ENCODE peak calls at places on chromosomes 5 and 9, in six cellular contexts. S, A, C, H, T and X are unnamed samples.

GRCh38 chr5:120817044-120817985 is 353.2 kb downstream of the PRR16 start:
- DNase-seq in S (no peak), H (no peak), T (peak; percentile 21), C (no peak), A (no peak), X (peak; percentile 8)

GRCh38 chr5:32232441-32233219 is 58.5 kb upstream of the GOLPH3 start:
- DNase-seq in H (peak; percentile 64), C (peak; percentile 68), T (peak; percentile 81), A (no peak), S (peak; percentile 43), X (peak; percentile 20)

GRCh38 chr5:139638090-139638735 is 9.9 kb upstream of the CXXC5 start:
- DNase-seq in S (no peak), C (peak; percentile 86), H (no peak), A (no peak), T (peak; percentile 74), X (peak; percentile 64)

GRCh38 chr5:66518753-66519152 is 77.4 kb upstream of the MAST4 start:
- DNase-seq in S (no peak), H (no peak), C (no peak), A (no peak), T (peak; percentile 4), X (no peak)

GRCh38 chr9:7298123-7298522 is 501.5 kb downstream of the DMAC1 start:
- DNase-seq in S (no peak), C (no peak), A (no peak), H (no peak), T (no peak), X (no peak)

GRCh38 chr5:158388018-158388417 is 529.1 kb upstream of the CLINT1 start:
- DNase-seq in C (no peak), A (no peak), T (no peak), S (no peak), H (no peak), X (no peak)

GRCh38 chr5:10166392-10166791 is 83.3 kb downstream of the ATPSCKMT start:
- DNase-seq in C (no peak), A (no peak), S (no peak), T (no peak), H (no peak), X (no peak)

GRCh38 chr5:22514231-22514630 is 338.9 kb downstream of the CDH12 start:
- DNase-seq in T (no peak), C (no peak), H (no peak), A (no peak), S (no peak), X (no peak)

GRCh38 chr9:135521608-135522095 is 412 bp downstream of the LCN1 start:
- DNase-seq in S (no peak), T (no peak), H (no peak), A (no peak), C (no peak), X (no peak)

GRCh38 chr5:148027505-148027904 is 36.3 kb upstream of the SPINK5 start:
- DNase-seq in H (no peak), A (no peak), S (no peak), C (no peak), T (no peak), X (no peak)

GRCh38 chr5:125042243-125042887 is 295.9 kb upstream of the ZNF608 start:
- DNase-seq in H (no peak), T (peak; percentile 83), S (no peak), C (no peak), A (peak; percentile 71), X (peak; percentile 35)

GRCh38 chr9:126860757-126861466 is 473 bp downstream of the ZBTB34 start:
- DNase-seq in S (no peak), A (no peak), H (no peak), T (no peak), C (peak; percentile 34), X (no peak)

GRCh38 chr5:118139361-118139760 is 849.0 kb downstream of the DTWD2 start:
- DNase-seq in H (no peak), T (no peak), C (no peak), S (no peak), A (no peak), X (no peak)

GRCh38 chr9:124852829-124853531 is at the start of gene WDR38:
- DNase-seq in H (peak; percentile 77), C (peak; percentile 83), T (peak; percentile 62), A (no peak), S (no peak), X (no peak)

GRCh38 chr5:37533851-37534250 is 154.7 kb downstream of the WDR70 start:
- DNase-seq in S (no peak), T (peak; percentile 40), H (no peak), A (no peak), C (no peak), X (no peak)

GRCh38 chr9:4030751-4031150 is 269.1 kb downstream of the GLIS3 start:
- DNase-seq in H (peak; percentile 15), T (no peak), A (no peak), S (no peak), C (no peak), X (no peak)

GRCh38 chr9:104864675-104865104 is 63.3 kb downstream of the ABCA1 start:
- DNase-seq in A (peak; percentile 86), T (peak; percentile 87), H (no peak), C (no peak), S (no peak), X (peak; percentile 69)

GRCh38 chr9:23543420-23543819 is 282.6 kb downstream of the ELAVL2 start:
- DNase-seq in C (no peak), H (no peak), A (no peak), S (no peak), T (no peak), X (no peak)

GRCh38 chr5:34051374-34051980 is 8.5 kb upstream of the C1QTNF3 start:
- DNase-seq in C (no peak), T (peak; percentile 49), H (no peak), S (no peak), A (no peak), X (no peak)

GRCh38 chr5:147539053-147539452 is 29.2 kb upstream of the DPYSL3 start:
- DNase-seq in S (no peak), C (no peak), H (no peak), T (no peak), A (no peak), X (no peak)

GRCh38 chr5:31502506-31502905 is 29.4 kb downstream of the DROSHA start:
- DNase-seq in H (no peak), A (no peak), S (no peak), C (no peak), T (peak; percentile 6), X (no peak)

GRCh38 chr9:120327322-120327721 is 252.6 kb downstream of the CDK5RAP2 start:
- DNase-seq in S (no peak), A (no peak), C (no peak), T (no peak), H (no peak), X (no peak)

DNA sequence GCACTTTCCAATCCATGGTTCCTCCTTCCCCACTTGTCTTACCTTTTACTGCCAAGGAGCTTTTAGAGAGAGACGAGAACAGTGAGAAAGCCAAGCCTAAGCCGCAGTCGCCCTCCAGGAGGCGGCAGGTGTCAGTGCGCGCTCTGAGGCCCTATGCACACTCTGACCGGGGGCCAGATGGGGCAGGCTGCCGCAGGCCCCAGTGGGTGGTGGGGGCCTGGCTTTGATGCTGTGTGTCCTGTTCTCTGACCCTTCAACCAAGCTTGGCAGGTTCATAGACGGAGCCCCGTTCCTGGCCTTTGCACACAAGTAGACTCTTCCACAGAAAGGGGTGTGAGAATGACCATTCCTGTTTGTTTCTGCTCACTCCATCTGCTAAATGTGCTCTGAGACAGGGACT is 77.3 kb downstream of the WNK2 start:
- DNase-seq in T (no peak), A (no peak), C (no peak), S (no peak), H (no peak), X (no peak)
- TF ChIP-seq CTCF in T (no peak), A (no peak), C (no peak), S (no peak), H (peak; percentile 28), X (no peak)

DNA sequence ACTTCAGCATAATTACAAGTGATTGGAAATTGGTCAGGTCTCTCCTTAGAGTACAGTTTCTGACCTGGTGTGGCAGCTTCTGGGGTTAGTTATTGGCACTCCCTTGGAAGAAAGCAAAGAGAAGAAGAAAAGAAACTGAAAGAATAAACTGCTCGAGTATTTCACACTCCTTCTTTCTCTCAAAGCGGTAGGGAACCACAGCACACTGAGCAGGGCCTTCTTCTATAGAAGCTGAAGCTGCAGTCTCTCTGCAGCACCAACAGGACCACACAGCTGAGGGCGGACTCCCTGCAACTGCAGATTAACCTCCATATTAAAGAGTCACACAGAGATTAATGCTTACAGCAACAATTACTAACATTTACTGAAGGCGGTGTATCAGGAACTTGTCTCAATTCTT is 152.0 kb downstream of the TRPM6 start:
- DNase-seq in A (no peak), C (no peak), T (no peak), S (no peak), H (no peak), X (no peak)
- H3K4me3 ChIP-seq in A (no peak overlapping the region), C (no peak overlapping the region), T (no peak overlapping the region), S (no peak overlapping the region), H (no peak overlapping the region), X (no peak overlapping the region)

GRCh38 chr5:132003170-132003744 is 8.2 kb downstream of the ACSL6 start:
- DNase-seq in H (peak; percentile 94), T (peak; percentile 16), S (no peak), C (peak; percentile 42), A (no peak), X (no peak)
- TF ChIP-seq CTCF in H (peak; percentile 65), T (peak; percentile 36), S (no peak), C (peak; percentile 18), A (no peak), X (no peak)

GRCh38 chr9:94031946-94032345 is 52.3 kb upstream of the PTPDC1 start:
- DNase-seq in A (no peak), C (no peak), T (no peak), H (no peak), S (no peak), X (no peak)
- H3K4me3 ChIP-seq in A (no peak overlapping the region), C (peak overlapping the region; percentile 83), T (no peak overlapping the region), H (peak overlapping the region; percentile 92), S (peak overlapping the region; percentile 83), X (no peak overlapping the region)

DNA sequence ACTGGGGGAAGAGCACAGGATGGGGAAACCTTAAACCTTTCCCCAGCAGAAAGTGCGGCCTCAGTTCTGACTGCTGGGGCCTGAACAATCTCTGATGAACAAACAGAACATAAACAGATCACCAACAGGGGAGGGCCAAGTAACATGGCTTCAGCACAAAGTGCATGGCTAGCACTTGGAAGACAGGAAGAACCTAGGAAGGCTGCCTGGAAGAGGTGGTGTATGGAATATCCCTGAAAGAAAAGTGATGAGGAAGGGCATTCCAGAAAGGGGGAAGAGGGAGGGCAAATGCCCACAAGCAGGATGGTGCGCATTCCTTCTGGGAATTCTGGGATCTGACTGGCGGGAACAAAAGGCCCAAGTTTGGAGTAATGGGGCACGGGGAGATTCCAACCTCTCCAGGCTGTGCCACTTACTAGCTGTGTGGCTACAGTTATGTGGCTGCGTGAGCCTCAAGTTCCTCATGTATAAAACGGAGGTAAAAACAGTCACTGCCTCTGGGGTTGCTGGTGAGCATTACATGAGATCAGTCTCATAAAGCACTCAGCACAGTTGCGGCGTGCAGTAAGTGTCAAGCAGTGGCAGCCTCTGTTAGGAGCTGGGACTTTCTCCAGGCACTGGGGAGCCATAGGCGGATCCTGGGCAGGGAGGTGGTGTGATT is 1.6 kb downstream of the PDGFRB start:
- DNase-seq in A (no peak), H (peak; percentile 30), T (peak; percentile 78), C (peak; percentile 1), S (no peak), X (no peak)
- TF ChIP-seq CTCF in A (no peak), H (no peak), T (peak; percentile 48), C (no peak), S (no peak), X (peak; percentile 14)